ENCODE peak calls at places on chromosomes 1 and 21, in eight cellular contexts. O, G, U, S, H, F, E and P are unnamed samples.

GRCh38 chr1:25065246-25066238 is 135.5 kb upstream of the RUNX3 start:
- DNase-seq in O (no peak), G (peak), U (no peak), S (peak), H (no peak), F (no peak), E (peak), P (no peak)

GRCh38 chr21:42601656-42602055 is 51.8 kb upstream of the PDE9A start:
- DNase-seq in O (peak), G (no peak), U (no peak), S (no peak), H (no peak), F (no peak), E (no peak), P (no peak)

GRCh38 chr1:245156041-245156735 is 1.4 kb downstream of the KIF26B start:
- DNase-seq in O (peak), G (peak), U (peak), S (peak), H (peak), F (peak), E (peak), P (peak)

GRCh38 chr1:31944205-31945089 is 6.3 kb upstream of the PTP4A2 start:
- DNase-seq in O (peak), G (peak), U (peak), S (peak), H (peak), F (peak), E (peak), P (peak)

GRCh38 chr1:111570781-111571181 is 48.8 kb upstream of the RAP1A start:
- DNase-seq in O (no peak), G (peak), U (peak), S (peak), H (peak), F (no peak), E (peak), P (no peak)

GRCh38 chr21:43203523-43204080 is 34.8 kb downstream of the CRYAA start:
- DNase-seq in O (no peak), G (no peak), U (no peak), S (no peak), H (no peak), F (no peak), E (no peak), P (peak)

GRCh38 chr1:54475357-54476230 is 69.4 kb upstream of the SSBP3 start:
- DNase-seq in O (no peak), G (no peak), U (no peak), S (no peak), H (no peak), F (no peak), E (no peak), P (no peak)

GRCh38 chr1:229781453-229781852 is 155.4 kb downstream of the URB2 start:
- DNase-seq in O (no peak), G (no peak), U (peak), S (no peak), H (peak), F (peak), E (no peak), P (no peak)

GRCh38 chr1:98369463-98369862 is 292.1 kb upstream of the SNX7 start:
- DNase-seq in O (no peak), G (no peak), U (no peak), S (no peak), H (no peak), F (no peak), E (no peak), P (no peak)

GRCh38 chr1:151130837-151131586 is 15.4 kb downstream of the SEMA6C start:
- DNase-seq in O (peak), G (peak), U (peak), S (peak), H (peak), F (peak), E (peak), P (no peak)

GRCh38 chr1:176696109-176696508 is 233.1 kb downstream of the PAPPA2 start:
- DNase-seq in O (no peak), G (no peak), U (peak), S (peak), H (no peak), F (no peak), E (peak), P (no peak)

GRCh38 chr1:39576016-39576657 is 453 bp downstream of the PABPC4 start:
- DNase-seq in O (no peak), G (no peak), U (peak), S (peak), H (no peak), F (peak), E (no peak), P (no peak)

GRCh38 chr21:17848228-17848627 is 29.1 kb upstream of the C21orf91 start:
- DNase-seq in O (no peak), G (peak), U (peak), S (peak), H (no peak), F (no peak), E (peak), P (no peak)

GRCh38 chr1:101971309-101971708 is 25.4 kb downstream of the OLFM3 start:
- DNase-seq in O (no peak), G (no peak), U (peak), S (no peak), H (peak), F (no peak), E (peak), P (no peak)

GRCh38 chr1:111471012-111471411 is 2.8 kb upstream of the C1orf162 start:
- DNase-seq in O (no peak), G (no peak), U (no peak), S (no peak), H (no peak), F (peak), E (no peak), P (no peak)

GRCh38 chr1:81377406-81377805 is 423.3 kb upstream of the ADGRL2 start:
- DNase-seq in O (no peak), G (no peak), U (no peak), S (no peak), H (no peak), F (no peak), E (no peak), P (no peak)

GRCh38 chr1:184597652-184598357 is 156.9 kb downstream of the EDEM3 start:
- DNase-seq in O (no peak), G (no peak), U (peak), S (peak), H (no peak), F (no peak), E (peak), P (no peak)

GRCh38 chr1:107965112-107965991 is at the start of gene VAV3:
- DNase-seq in O (peak), G (no peak), U (peak), S (peak), H (no peak), F (peak), E (peak), P (no peak)

GRCh38 chr1:244315996-244316395 is 135.7 kb downstream of the ADSS2 start:
- DNase-seq in O (no peak), G (no peak), U (no peak), S (no peak), H (no peak), F (no peak), E (no peak), P (peak)

GRCh38 chr1:21898326-21899155 is 38.6 kb downstream of the HSPG2 start:
- DNase-seq in O (no peak), G (peak), U (no peak), S (peak), H (no peak), F (no peak), E (peak), P (no peak)

GRCh38 chr1:16402742-16403141 is 34.5 kb downstream of the SPATA21 start:
- DNase-seq in O (no peak), G (no peak), U (no peak), S (peak), H (no peak), F (no peak), E (peak), P (no peak)

GRCh38 chr1:22804969-22805671 is 94.5 kb downstream of the EPHB2 start:
- DNase-seq in O (no peak), G (no peak), U (no peak), S (no peak), H (no peak), F (no peak), E (no peak), P (no peak)

GRCh38 chr1:64082459-64082858 is 121.0 kb upstream of the UBE2U start:
- DNase-seq in O (no peak), G (peak), U (peak), S (peak), H (no peak), F (no peak), E (peak), P (no peak)

GRCh38 chr1:71809085-71809484 is 473.3 kb downstream of the NEGR1 start:
- DNase-seq in O (no peak), G (no peak), U (no peak), S (no peak), H (no peak), F (no peak), E (no peak), P (no peak)

GRCh38 chr1:219784660-219785391 is 143.5 kb downstream of the SLC30A10 start:
- DNase-seq in O (no peak), G (no peak), U (no peak), S (peak), H (no peak), F (no peak), E (peak), P (no peak)

GRCh38 chr1:244439391-244440032 is 12.2 kb downstream of the ADSS2 start:
- DNase-seq in O (no peak), G (no peak), U (peak), S (peak), H (no peak), F (no peak), E (no peak), P (no peak)

GRCh38 chr1:243745361-243745760 is 104.7 kb downstream of the AKT3 start:
- DNase-seq in O (no peak), G (peak), U (no peak), S (peak), H (no peak), F (no peak), E (peak), P (no peak)

GRCh38 chr1:192709544-192709943 is 73.6 kb downstream of the RGS13 start:
- DNase-seq in O (no peak), G (peak), U (no peak), S (peak), H (no peak), F (no peak), E (no peak), P (no peak)

GRCh38 chr1:16631248-16632043 is 18.1 kb upstream of the NBPF1 start:
- DNase-seq in O (peak), G (no peak), U (no peak), S (no peak), H (no peak), F (peak), E (no peak), P (peak)

GRCh38 chr1:200302893-200303250 is 107.0 kb downstream of the ZNF281 start:
- DNase-seq in O (no peak), G (no peak), U (no peak), S (peak), H (no peak), F (peak), E (peak), P (no peak)

GRCh38 chr1:163796394-163796821 is 474.7 kb downstream of the NUF2 start:
- DNase-seq in O (no peak), G (peak), U (peak), S (peak), H (no peak), F (no peak), E (peak), P (no peak)

GRCh38 chr21:37166733-37167132 is 93.7 kb downstream of the TTC3 start:
- DNase-seq in O (no peak), G (no peak), U (peak), S (no peak), H (peak), F (no peak), E (no peak), P (no peak)

GRCh38 chr1:14812189-14812588 is 213.7 kb downstream of the KAZN start:
- DNase-seq in O (no peak), G (no peak), U (no peak), S (no peak), H (no peak), F (no peak), E (no peak), P (no peak)

GRCh38 chr1:151008244-151009205 is at the start of gene PRUNE1:
- DNase-seq in O (peak), G (peak), U (peak), S (peak), H (peak), F (peak), E (peak), P (peak)

GRCh38 chr1:150981177-150981804 is 801 bp upstream of the ANXA9 start:
- DNase-seq in O (no peak), G (no peak), U (peak), S (peak), H (peak), F (peak), E (no peak), P (no peak)

GRCh38 chr1:224113005-224113404 is 906 bp upstream of the FBXO28 start:
- DNase-seq in O (no peak), G (no peak), U (no peak), S (no peak), H (no peak), F (no peak), E (no peak), P (no peak)

GRCh38 chr1:26597629-26598039 is 68.1 kb downstream of the RPS6KA1 start:
- DNase-seq in O (no peak), G (peak), U (peak), S (peak), H (peak), F (no peak), E (peak), P (no peak)

GRCh38 chr1:6185635-6186382 is 5.7 kb upstream of the CHD5 start:
- DNase-seq in O (no peak), G (peak), U (peak), S (peak), H (peak), F (no peak), E (peak), P (no peak)
- TF ChIP-seq CTCF in O (no peak), G (peak), U (peak), S (peak), H (peak), F (no peak), E (peak), P (peak)

DNA sequence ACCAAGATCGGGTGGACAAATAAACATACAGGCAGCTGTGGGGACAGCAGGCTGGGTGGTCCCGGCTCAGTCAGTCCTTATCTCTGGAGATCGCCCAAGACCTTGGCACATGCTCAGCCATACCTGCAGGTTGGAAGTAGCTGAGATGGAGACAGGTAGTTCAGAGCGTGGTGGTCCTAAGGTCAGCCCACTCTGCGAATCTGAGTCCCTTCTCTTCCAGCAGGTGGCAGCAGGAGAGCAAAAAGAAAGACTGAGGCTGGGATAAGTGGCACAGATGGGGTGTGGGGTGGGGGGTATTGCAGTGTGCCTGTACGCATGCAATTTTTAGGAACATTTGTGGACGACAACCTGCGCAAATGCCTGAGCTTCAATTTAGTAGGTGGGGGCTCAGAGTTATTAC is 104.9 kb downstream of the TENT5C start:
- DNase-seq in O (no peak), G (no peak), U (no peak), S (peak), H (no peak), F (no peak), E (peak), P (no peak)
- TF ChIP-seq CTCF in O (no peak), G (peak), U (no peak), S (peak), H (no peak), F (no peak), E (peak), P (peak)

DNA sequence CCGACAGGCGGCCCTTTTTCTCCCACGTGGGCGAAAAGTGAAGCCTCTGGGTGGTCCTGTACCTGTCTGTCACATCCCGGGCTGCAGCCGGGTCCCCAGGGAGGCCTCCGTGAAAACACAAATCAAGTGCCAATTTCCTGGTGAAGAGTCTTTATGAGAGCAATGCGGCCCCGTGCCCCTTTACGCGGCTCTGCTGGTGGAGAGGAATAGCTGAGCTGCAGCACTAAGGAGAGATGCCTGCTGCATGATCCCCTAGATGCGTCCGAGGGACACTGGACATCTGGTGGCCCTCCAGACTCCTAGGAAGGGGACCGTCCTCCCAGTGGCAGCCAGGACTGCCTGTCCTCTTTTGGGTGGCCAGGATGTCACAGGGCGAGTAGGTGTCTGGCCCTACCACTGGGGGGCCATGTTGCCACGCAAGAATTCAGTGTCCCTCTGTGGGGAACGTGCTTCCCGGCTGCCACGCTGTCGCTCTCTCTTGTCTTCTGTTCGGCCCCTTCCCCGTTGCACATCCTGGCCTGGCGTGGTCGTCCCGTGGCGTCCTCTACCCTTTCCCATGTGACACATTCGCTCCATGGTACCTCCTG is 38.7 kb downstream of the COL18A1 start:
- DNase-seq in O (no peak), G (no peak), U (no peak), S (no peak), H (no peak), F (no peak), E (no peak), P (no peak)
- TF ChIP-seq CTCF in O (no peak), G (peak), U (no peak), S (no peak), H (no peak), F (no peak), E (no peak), P (no peak)

GRCh38 chr1:19079983-19080472 is 123.6 kb upstream of the IFFO2 start:
- DNase-seq in O (no peak), G (peak), U (no peak), S (no peak), H (peak), F (peak), E (no peak), P (no peak)

GRCh38 chr1:19080715-19081114 is 124.2 kb upstream of the IFFO2 start:
- DNase-seq in O (no peak), G (peak), U (no peak), S (no peak), H (no peak), F (no peak), E (no peak), P (no peak)

GRCh38 chr1:19084206-19084738 is 125.8 kb downstream of the UBR4 start:
- DNase-seq in O (no peak), G (no peak), U (no peak), S (no peak), H (no peak), F (no peak), E (no peak), P (no peak)

GRCh38 chr1:19081218-19081893 is 124.9 kb upstream of the IFFO2 start:
- DNase-seq in O (no peak), G (no peak), U (peak), S (peak), H (no peak), F (no peak), E (peak), P (no peak)

DNA sequence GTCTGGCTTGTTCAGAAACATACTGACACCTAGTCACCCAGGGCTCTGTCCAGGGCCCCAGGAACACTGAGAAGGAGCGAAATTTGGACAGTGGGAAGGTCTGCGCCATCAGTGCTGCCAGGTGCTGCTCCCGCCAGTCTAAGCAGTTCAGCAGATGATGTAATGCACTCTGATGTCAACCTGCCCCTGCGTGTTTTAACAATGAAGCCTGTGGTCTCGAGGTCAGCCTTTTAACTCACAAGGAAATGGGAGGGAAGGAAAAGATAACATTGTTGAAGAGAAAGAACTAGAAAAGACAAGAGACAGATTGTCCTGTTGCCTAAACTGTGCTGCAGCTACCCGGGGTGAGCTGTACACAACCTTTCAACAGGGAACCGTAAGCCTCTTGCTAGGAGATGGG is 126.6 kb upstream of the IFFO2 start:
- DNase-seq in O (no peak), G (no peak), U (peak), S (no peak), H (no peak), F (no peak), E (no peak), P (no peak)
- TF ChIP-seq CTCF in O (no peak), G (no peak), U (no peak), S (no peak), H (no peak), F (no peak), E (no peak), P (no peak)

GRCh38 chr1:190452272-190452848 is 25.3 kb downstream of the BRINP3 start:
- DNase-seq in O (no peak), G (no peak), U (no peak), S (no peak), H (no peak), F (no peak), E (no peak), P (no peak)

GRCh38 chr1:190453550-190453949 is 24.1 kb downstream of the BRINP3 start:
- DNase-seq in O (no peak), G (no peak), U (peak), S (peak), H (no peak), F (no peak), E (no peak), P (no peak)
- TF ChIP-seq CTCF in O (no peak), G (peak), U (no peak), S (no peak), H (no peak), F (no peak), E (no peak), P (peak)

GRCh38 chr21:38179504-38179900 is 77.3 kb upstream of the KCNJ15 start:
- DNase-seq in O (no peak), G (no peak), U (peak), S (peak), H (no peak), F (no peak), E (peak), P (no peak)
- TF ChIP-seq CTCF in O (no peak), G (no peak), U (no peak), S (no peak), H (no peak), F (no peak), E (no peak), P (no peak)

DNA sequence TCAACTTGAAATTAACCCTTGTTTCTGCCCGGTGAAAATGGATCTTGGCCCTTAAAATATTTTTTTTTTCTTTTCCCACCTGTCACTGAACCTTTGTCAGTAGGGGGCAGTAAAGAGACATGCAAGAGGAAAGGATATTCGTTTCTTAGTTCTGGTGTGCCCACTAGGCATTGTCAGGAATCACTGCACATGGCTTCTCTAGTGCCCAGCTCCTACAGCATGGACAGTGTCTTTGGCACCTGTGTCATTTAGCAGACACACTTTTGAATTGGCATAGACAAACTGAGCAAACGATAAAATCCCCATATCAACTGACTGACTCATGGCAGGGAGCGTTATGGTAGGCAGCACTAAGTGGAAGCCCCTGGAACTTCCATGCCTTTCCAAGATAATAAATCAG is 1048.1 kb downstream of the BRINP3 start:
- DNase-seq in O (no peak), G (no peak), U (peak), S (peak), H (peak), F (no peak), E (peak), P (no peak)
- TF ChIP-seq CTCF in O (no peak), G (peak), U (peak), S (no peak), H (peak), F (peak), E (peak), P (peak)

DNA sequence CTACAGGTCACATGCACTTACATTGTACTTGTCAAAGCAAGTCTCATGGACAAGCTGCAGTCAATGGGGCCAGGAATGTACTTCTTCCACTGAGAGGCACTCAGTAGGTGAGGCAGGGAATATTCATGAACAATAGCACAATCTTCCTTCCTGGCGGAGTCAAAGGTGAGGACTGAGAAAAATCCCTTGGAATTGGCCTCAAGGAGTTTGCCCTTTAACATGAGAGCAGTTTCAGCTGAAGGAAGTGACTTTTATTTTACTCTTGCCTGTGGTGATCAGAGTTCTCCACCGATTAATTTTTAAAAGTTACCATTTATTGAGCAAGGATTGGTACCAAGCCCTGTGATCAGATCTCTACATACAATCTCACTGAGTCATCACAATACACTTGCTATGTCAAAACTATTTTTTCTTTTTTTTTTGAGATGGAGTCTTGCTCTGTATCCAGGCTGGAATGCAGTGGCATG is 11.2 kb upstream of the AK2 start:
- DNase-seq in O (no peak), G (peak), U (peak), S (peak), H (no peak), F (no peak), E (peak), P (no peak)
- TF ChIP-seq CTCF in O (no peak), G (no peak), U (no peak), S (no peak), H (no peak), F (no peak), E (no peak), P (no peak)